ENCODE peak calls at places on chromosomes 4 and X, in seven cellular contexts. F is immature natural killer cell; U is GDM1; R is germinal center; G is stimulated activated CD8-positive, alpha-beta memory T cell treated with anti-CD3 and anti-CD28 coated beads, Interleukin-4, amount 100 ng/mL, for 4 hours; V is midbrain; J is mesendoderm. Q is an unnamed sample.

GRCh38 chr4:22531226-22531625 is 15.4 kb upstream of the ADGRA3 start:
- DNase-seq in F (no peak), U (no peak), R (no peak), G (no peak), V (no peak), J (no peak), Q (no peak)

GRCh38 chr4:47722176-47722575 is 115.7 kb downstream of the CORIN start:
- DNase-seq in F (no peak), U (no peak), R (no peak), G (no peak), V (no peak), J (no peak), Q (no peak)

GRCh38 chrX:110267874-110268273 is 50.0 kb downstream of the AMMECR1 start:
- DNase-seq in F (no peak), U (peak; percentile 0), R (no peak), G (no peak), V (no peak), J (no peak), Q (no peak)

GRCh38 chr4:17368408-17368807 is 143.5 kb downstream of the QDPR start:
- DNase-seq in F (no peak), U (no peak), R (no peak), G (no peak), V (no peak), J (no peak), Q (no peak)

GRCh38 chrX:33741807-33742206 is 390.3 kb downstream of the FAM47A start:
- DNase-seq in F (no peak), U (no peak), R (no peak), G (no peak), V (no peak), J (peak; percentile 3), Q (peak; percentile 77)

GRCh38 chrX:46408553-46409407 is 136.4 kb downstream of the ZNF674 start:
- DNase-seq in F (peak; percentile 46), U (peak; percentile 52), R (peak; percentile 32), G (peak; percentile 24), V (peak; percentile 74), J (peak; percentile 46), Q (peak; percentile 84)

GRCh38 chrX:39675619-39676018 is 422.1 kb downstream of the BCOR start:
- DNase-seq in F (no peak), U (no peak), R (no peak), G (no peak), V (no peak), J (no peak), Q (no peak)

GRCh38 chr4:91233164-91233563 is 1070.6 kb upstream of the GRID2 start:
- DNase-seq in F (no peak), U (no peak), R (no peak), G (no peak), V (no peak), J (peak; percentile 19), Q (no peak)

GRCh38 chr4:171932238-171932637 is 119.0 kb downstream of the GALNTL6 start:
- DNase-seq in F (no peak), U (no peak), R (no peak), G (no peak), V (no peak), J (no peak), Q (no peak)

GRCh38 chrX:130285069-130285620 is 16.4 kb upstream of the ZNF280C start:
- DNase-seq in F (no peak), U (no peak), R (no peak), G (no peak), V (no peak), J (no peak), Q (no peak)

GRCh38 chrX:10938371-10938982 is 172.7 kb upstream of the HCCS start:
- DNase-seq in F (no peak), U (no peak), R (no peak), G (no peak), V (no peak), J (no peak), Q (no peak)

GRCh38 chr4:41832961-41833360 is 84.4 kb upstream of the PHOX2B start:
- DNase-seq in F (no peak), U (no peak), R (no peak), G (no peak), V (no peak), J (no peak), Q (no peak)

GRCh38 chrX:9597361-9598035 is 132.6 kb downstream of the TBL1X start:
- DNase-seq in F (no peak), U (no peak), R (no peak), G (no peak), V (no peak), J (no peak), Q (no peak)

GRCh38 chr4:149997881-149998421 is 80.3 kb upstream of the DCLK2 start:
- DNase-seq in F (no peak), U (no peak), R (no peak), G (no peak), V (no peak), J (peak; percentile 37), Q (no peak)

GRCh38 chrX:56248492-56248891 is 16.3 kb downstream of the KLF8 start:
- DNase-seq in F (peak; percentile 41), U (peak; percentile 7), R (peak; percentile 20), G (peak; percentile 8), V (peak; percentile 28), J (peak; percentile 63), Q (peak; percentile 78)

GRCh38 chrX:10501606-10502005 is 118.8 kb downstream of the MID1 start:
- DNase-seq in F (no peak), U (no peak), R (no peak), G (no peak), V (no peak), J (no peak), Q (no peak)

GRCh38 chrX:39903937-39904336 is 193.8 kb downstream of the BCOR start:
- DNase-seq in F (no peak), U (no peak), R (no peak), G (no peak), V (no peak), J (no peak), Q (no peak)

GRCh38 chrX:73683236-73683859 is 120.4 kb downstream of the CHIC1 start:
- DNase-seq in F (no peak), U (no peak), R (no peak), G (no peak), V (no peak), J (no peak), Q (no peak)

GRCh38 chr4:74480267-74480666 is 35.3 kb downstream of the AREG start:
- DNase-seq in F (no peak), U (no peak), R (no peak), G (no peak), V (no peak), J (no peak), Q (no peak)

GRCh38 chrX:110394653-110395052 is 36.0 kb downstream of the RTL9 start:
- DNase-seq in F (no peak), U (no peak), R (no peak), G (no peak), V (no peak), J (no peak), Q (no peak)

GRCh38 chr4:118973295-118973694 is 84.6 kb downstream of the SYNPO2 start:
- DNase-seq in F (no peak), U (no peak), R (no peak), G (no peak), V (no peak), J (no peak), Q (no peak)

GRCh38 chr4:125198916-125199315 is 115.8 kb upstream of the FAT4 start:
- DNase-seq in F (peak; percentile 16), U (no peak), R (no peak), G (no peak), V (no peak), J (peak; percentile 29), Q (no peak)

GRCh38 chr4:88409789-88410188 is 31.1 kb downstream of the HERC6 start:
- DNase-seq in F (no peak), U (no peak), R (no peak), G (no peak), V (no peak), J (no peak), Q (no peak)

GRCh38 chrX:130330146-130330545 is 9.6 kb upstream of the SLC25A14 start:
- DNase-seq in F (no peak), U (no peak), R (no peak), G (no peak), V (no peak), J (no peak), Q (no peak)

GRCh38 chrX:42686296-42686695 is 91.7 kb downstream of the PPP1R2C start:
- DNase-seq in F (no peak), U (no peak), R (no peak), G (no peak), V (no peak), J (no peak), Q (no peak)

GRCh38 chr4:1577818-1578217 is 106.3 kb downstream of the FAM53A start:
- DNase-seq in F (no peak), U (no peak), R (no peak), G (no peak), V (no peak), J (no peak), Q (peak; percentile 51)

GRCh38 chrX:39017716-39018115 is 216.5 kb downstream of the MID1IP1 start:
- DNase-seq in F (no peak), U (no peak), R (no peak), G (no peak), V (no peak), J (peak; percentile 75), Q (peak; percentile 69)